ENCODE peak calls at places on chromosomes 11 and 22, in six cellular contexts. One of them, this sample, is unnamed.

GRCh38 chr11:129021295-129021694 is 78.6 kb upstream of the TP53AIP1 start:
- DNase-seq in fibroblast of lung: no peak
- DNase-seq in choroid plexus epithelial cell: peak
- DNase-seq in retinal pigment epithelial cell: no peak
- DNase-seq in hepatocyte: no peak
- DNase-seq in CD8-positive, alpha-beta T cell: no peak
- DNase-seq in this sample: peak

GRCh38 chr22:45101828-45102227 is 61.9 kb upstream of the NUP50 start:
- DNase-seq in fibroblast of lung: peak
- DNase-seq in choroid plexus epithelial cell: peak
- DNase-seq in retinal pigment epithelial cell: no peak
- DNase-seq in hepatocyte: peak
- DNase-seq in CD8-positive, alpha-beta T cell: no peak
- DNase-seq in this sample: peak

GRCh38 chr11:84290647-84291046 is 1004.5 kb upstream of the CCDC90B start:
- DNase-seq in fibroblast of lung: peak
- DNase-seq in choroid plexus epithelial cell: peak
- DNase-seq in retinal pigment epithelial cell: no peak
- DNase-seq in hepatocyte: no peak
- DNase-seq in CD8-positive, alpha-beta T cell: no peak
- DNase-seq in this sample: no peak

GRCh38 chr11:19460718-19461405 is 220.1 kb upstream of the E2F8 start:
- DNase-seq in fibroblast of lung: peak
- DNase-seq in choroid plexus epithelial cell: peak
- DNase-seq in retinal pigment epithelial cell: no peak
- DNase-seq in hepatocyte: no peak
- DNase-seq in CD8-positive, alpha-beta T cell: no peak
- DNase-seq in this sample: peak

GRCh38 chr11:728901-729491 is 18.3 kb upstream of the TALDO1 start:
- DNase-seq in fibroblast of lung: no peak
- DNase-seq in choroid plexus epithelial cell: no peak
- DNase-seq in retinal pigment epithelial cell: no peak
- DNase-seq in hepatocyte: no peak
- DNase-seq in CD8-positive, alpha-beta T cell: no peak
- DNase-seq in this sample: no peak

GRCh38 chr11:3147257-3147619 is 17.9 kb downstream of the OSBPL5 start:
- DNase-seq in fibroblast of lung: peak
- DNase-seq in choroid plexus epithelial cell: no peak
- DNase-seq in retinal pigment epithelial cell: no peak
- DNase-seq in hepatocyte: no peak
- DNase-seq in CD8-positive, alpha-beta T cell: no peak
- DNase-seq in this sample: peak

GRCh38 chr22:22201185-22201924 is 43.2 kb upstream of the VPREB1 start:
- DNase-seq in fibroblast of lung: peak
- DNase-seq in choroid plexus epithelial cell: peak
- DNase-seq in retinal pigment epithelial cell: no peak
- DNase-seq in hepatocyte: no peak
- DNase-seq in CD8-positive, alpha-beta T cell: peak
- DNase-seq in this sample: peak

GRCh38 chr11:19953909-19954308 is 206.4 kb downstream of the DBX1 start:
- DNase-seq in fibroblast of lung: peak
- DNase-seq in choroid plexus epithelial cell: peak
- DNase-seq in retinal pigment epithelial cell: peak
- DNase-seq in hepatocyte: peak
- DNase-seq in CD8-positive, alpha-beta T cell: no peak
- DNase-seq in this sample: peak

GRCh38 chr11:11584446-11584810 is 37.4 kb downstream of the GALNT18 start:
- DNase-seq in fibroblast of lung: peak
- DNase-seq in choroid plexus epithelial cell: peak
- DNase-seq in retinal pigment epithelial cell: no peak
- DNase-seq in hepatocyte: peak
- DNase-seq in CD8-positive, alpha-beta T cell: no peak
- DNase-seq in this sample: peak

GRCh38 chr11:126416542-126417090 is 61.1 kb downstream of the ST3GAL4 start:
- DNase-seq in fibroblast of lung: peak
- DNase-seq in choroid plexus epithelial cell: peak
- DNase-seq in retinal pigment epithelial cell: no peak
- DNase-seq in hepatocyte: peak
- DNase-seq in CD8-positive, alpha-beta T cell: peak
- DNase-seq in this sample: peak

GRCh38 chr11:44944853-44945235 is 5.8 kb downstream of the TP53I11 start:
- DNase-seq in fibroblast of lung: no peak
- DNase-seq in choroid plexus epithelial cell: no peak
- DNase-seq in retinal pigment epithelial cell: no peak
- DNase-seq in hepatocyte: no peak
- DNase-seq in CD8-positive, alpha-beta T cell: no peak
- DNase-seq in this sample: no peak

GRCh38 chr11:121198491-121198890 is 94.1 kb upstream of the SC5D start:
- DNase-seq in fibroblast of lung: no peak
- DNase-seq in choroid plexus epithelial cell: no peak
- DNase-seq in retinal pigment epithelial cell: no peak
- DNase-seq in hepatocyte: no peak
- DNase-seq in CD8-positive, alpha-beta T cell: no peak
- DNase-seq in this sample: no peak

GRCh38 chr11:130216221-130216550 is 56.6 kb downstream of the ST14 start:
- DNase-seq in fibroblast of lung: no peak
- DNase-seq in choroid plexus epithelial cell: no peak
- DNase-seq in retinal pigment epithelial cell: no peak
- DNase-seq in hepatocyte: no peak
- DNase-seq in CD8-positive, alpha-beta T cell: no peak
- DNase-seq in this sample: no peak

GRCh38 chr22:50706481-50707125 is 31.4 kb upstream of the ACR start:
- DNase-seq in fibroblast of lung: no peak
- DNase-seq in choroid plexus epithelial cell: no peak
- DNase-seq in retinal pigment epithelial cell: no peak
- DNase-seq in hepatocyte: no peak
- DNase-seq in CD8-positive, alpha-beta T cell: no peak
- DNase-seq in this sample: no peak

GRCh38 chr11:27263046-27263445 is 100.0 kb downstream of the CCDC34 start:
- DNase-seq in fibroblast of lung: no peak
- DNase-seq in choroid plexus epithelial cell: no peak
- DNase-seq in retinal pigment epithelial cell: no peak
- DNase-seq in hepatocyte: no peak
- DNase-seq in CD8-positive, alpha-beta T cell: no peak
- DNase-seq in this sample: no peak

GRCh38 chr11:69485337-69486041 is 4.0 kb downstream of the LINC01488 start:
- DNase-seq in fibroblast of lung: no peak
- DNase-seq in choroid plexus epithelial cell: no peak
- DNase-seq in retinal pigment epithelial cell: no peak
- DNase-seq in hepatocyte: no peak
- DNase-seq in CD8-positive, alpha-beta T cell: no peak
- DNase-seq in this sample: no peak

GRCh38 chr22:38313384-38313955 is 3.8 kb downstream of the CSNK1E start:
- DNase-seq in fibroblast of lung: peak
- DNase-seq in choroid plexus epithelial cell: peak
- DNase-seq in retinal pigment epithelial cell: peak
- DNase-seq in hepatocyte: peak
- DNase-seq in CD8-positive, alpha-beta T cell: no peak
- DNase-seq in this sample: peak

GRCh38 chr11:94826415-94826814 is 58.3 kb downstream of the AMOTL1 start:
- DNase-seq in fibroblast of lung: no peak
- DNase-seq in choroid plexus epithelial cell: no peak
- DNase-seq in retinal pigment epithelial cell: no peak
- DNase-seq in hepatocyte: no peak
- DNase-seq in CD8-positive, alpha-beta T cell: no peak
- DNase-seq in this sample: no peak

GRCh38 chr11:95739108-95739507 is 50.5 kb downstream of the FAM76B start:
- DNase-seq in fibroblast of lung: no peak
- DNase-seq in choroid plexus epithelial cell: no peak
- DNase-seq in retinal pigment epithelial cell: no peak
- DNase-seq in hepatocyte: no peak
- DNase-seq in CD8-positive, alpha-beta T cell: no peak
- DNase-seq in this sample: no peak

GRCh38 chr22:45537734-45538181 is 35.1 kb downstream of the FBLN1 start:
- DNase-seq in fibroblast of lung: peak
- DNase-seq in choroid plexus epithelial cell: peak
- DNase-seq in retinal pigment epithelial cell: no peak
- DNase-seq in hepatocyte: peak
- DNase-seq in CD8-positive, alpha-beta T cell: no peak
- DNase-seq in this sample: peak

GRCh38 chr22:38489561-38490133 is 16.5 kb downstream of the DDX17 start:
- DNase-seq in fibroblast of lung: no peak
- DNase-seq in choroid plexus epithelial cell: peak
- DNase-seq in retinal pigment epithelial cell: no peak
- DNase-seq in hepatocyte: no peak
- DNase-seq in CD8-positive, alpha-beta T cell: no peak
- DNase-seq in this sample: no peak

GRCh38 chr11:110728476-110728875 is 16.2 kb upstream of the ARHGAP20 start:
- DNase-seq in fibroblast of lung: no peak
- DNase-seq in choroid plexus epithelial cell: no peak
- DNase-seq in retinal pigment epithelial cell: no peak
- DNase-seq in hepatocyte: no peak
- DNase-seq in CD8-positive, alpha-beta T cell: no peak
- DNase-seq in this sample: peak

GRCh38 chr11:122202951-122203456 is 87.0 kb upstream of the BLID start:
- DNase-seq in fibroblast of lung: peak
- DNase-seq in choroid plexus epithelial cell: peak
- DNase-seq in retinal pigment epithelial cell: no peak
- DNase-seq in hepatocyte: peak
- DNase-seq in CD8-positive, alpha-beta T cell: no peak
- DNase-seq in this sample: peak

GRCh38 chr11:125020342-125020741 is 42.8 kb upstream of the SLC37A2 start:
- DNase-seq in fibroblast of lung: no peak
- DNase-seq in choroid plexus epithelial cell: no peak
- DNase-seq in retinal pigment epithelial cell: no peak
- DNase-seq in hepatocyte: no peak
- DNase-seq in CD8-positive, alpha-beta T cell: no peak
- DNase-seq in this sample: no peak

GRCh38 chr11:82930229-82930628 is 28.7 kb downstream of the DDIAS start:
- DNase-seq in fibroblast of lung: no peak
- DNase-seq in choroid plexus epithelial cell: no peak
- DNase-seq in retinal pigment epithelial cell: no peak
- DNase-seq in hepatocyte: no peak
- DNase-seq in CD8-positive, alpha-beta T cell: no peak
- DNase-seq in this sample: no peak
- H3K4me3 ChIP-seq in fibroblast of lung: no peak
- H3K4me3 ChIP-seq in choroid plexus epithelial cell: no peak
- H3K4me3 ChIP-seq in retinal pigment epithelial cell: no peak
- H3K4me3 ChIP-seq in hepatocyte: no peak
- H3K4me3 ChIP-seq in CD8-positive, alpha-beta T cell: no peak
- H3K4me3 ChIP-seq in this sample: no peak

DNA sequence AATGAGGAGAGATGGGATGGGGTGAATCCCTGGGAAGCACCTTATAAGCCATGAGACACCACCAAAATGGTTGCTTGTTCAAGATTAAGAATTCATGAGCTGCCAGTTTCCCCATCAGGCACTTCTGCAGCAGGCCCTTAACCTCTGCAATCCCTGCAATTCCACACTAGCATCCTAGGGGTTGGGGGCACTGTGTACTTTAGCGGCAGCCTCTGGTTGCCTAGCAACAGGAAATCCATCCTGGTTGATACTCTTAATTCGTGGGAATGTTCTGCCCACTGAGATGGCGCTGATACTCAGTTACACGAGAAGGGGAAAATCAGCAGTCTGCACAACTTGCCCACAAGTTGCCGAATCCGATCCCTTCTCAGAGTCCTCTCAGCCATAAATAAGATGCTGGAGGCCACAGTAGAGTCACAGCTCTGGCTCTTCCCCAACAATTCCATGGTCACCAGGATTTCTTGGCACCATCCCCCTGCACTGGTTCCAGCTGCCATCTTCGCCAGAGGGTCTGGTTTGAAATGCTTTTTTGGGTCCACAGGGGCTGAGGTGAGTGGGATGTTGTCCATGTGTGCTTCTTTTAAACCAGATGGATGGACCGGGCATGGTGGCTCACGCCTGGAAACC is 57.6 kb upstream of the CRYBB3 start:
- DNase-seq in fibroblast of lung: no peak
- DNase-seq in choroid plexus epithelial cell: no peak
- DNase-seq in retinal pigment epithelial cell: peak
- DNase-seq in hepatocyte: no peak
- DNase-seq in CD8-positive, alpha-beta T cell: no peak
- DNase-seq in this sample: no peak
- TF ChIP-seq CTCF in fibroblast of lung: no peak
- TF ChIP-seq CTCF in choroid plexus epithelial cell: no peak
- TF ChIP-seq CTCF in retinal pigment epithelial cell: no peak
- TF ChIP-seq CTCF in hepatocyte: no peak
- TF ChIP-seq CTCF in CD8-positive, alpha-beta T cell: no peak
- TF ChIP-seq CTCF in this sample: no peak

DNA sequence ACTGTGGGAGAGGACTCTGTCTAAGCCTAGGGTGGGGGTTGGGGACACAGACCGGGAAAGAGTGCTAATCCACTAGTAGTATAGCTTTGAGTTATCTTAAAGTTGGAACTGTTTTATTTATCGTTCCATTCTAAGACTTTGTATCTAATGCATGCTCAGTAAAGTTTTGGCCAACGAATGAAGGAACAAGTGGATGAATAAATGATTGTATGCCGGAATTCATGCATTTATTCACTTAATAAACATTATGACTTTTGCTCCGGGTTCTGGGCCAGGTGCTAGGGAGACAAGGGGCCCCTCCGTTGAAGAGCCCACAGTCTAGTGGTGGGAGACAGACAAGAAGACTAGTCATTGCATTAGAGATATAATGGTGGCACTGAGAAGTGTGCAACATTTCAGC is 645 bp downstream of the RNF121 start:
- DNase-seq in fibroblast of lung: no peak
- DNase-seq in choroid plexus epithelial cell: no peak
- DNase-seq in retinal pigment epithelial cell: no peak
- DNase-seq in hepatocyte: no peak
- DNase-seq in CD8-positive, alpha-beta T cell: no peak
- DNase-seq in this sample: no peak
- H3K4me3 ChIP-seq in fibroblast of lung: peak
- H3K4me3 ChIP-seq in choroid plexus epithelial cell: peak
- H3K4me3 ChIP-seq in retinal pigment epithelial cell: peak
- H3K4me3 ChIP-seq in hepatocyte: peak
- H3K4me3 ChIP-seq in CD8-positive, alpha-beta T cell: peak
- H3K4me3 ChIP-seq in this sample: peak

GRCh38 chr11:65468874-65469333 is 29.9 kb upstream of the MALAT1 start:
- DNase-seq in fibroblast of lung: no peak
- DNase-seq in choroid plexus epithelial cell: peak
- DNase-seq in retinal pigment epithelial cell: no peak
- DNase-seq in hepatocyte: peak
- DNase-seq in CD8-positive, alpha-beta T cell: no peak
- DNase-seq in this sample: peak

GRCh38 chr11:65476632-65477270 is 22.1 kb upstream of the MALAT1 start:
- DNase-seq in fibroblast of lung: peak
- DNase-seq in choroid plexus epithelial cell: no peak
- DNase-seq in retinal pigment epithelial cell: no peak
- DNase-seq in hepatocyte: peak
- DNase-seq in CD8-positive, alpha-beta T cell: no peak
- DNase-seq in this sample: no peak

GRCh38 chr11:65473275-65473860 is 25.5 kb upstream of the MALAT1 start:
- DNase-seq in fibroblast of lung: no peak
- DNase-seq in choroid plexus epithelial cell: peak
- DNase-seq in retinal pigment epithelial cell: no peak
- DNase-seq in hepatocyte: no peak
- DNase-seq in CD8-positive, alpha-beta T cell: no peak
- DNase-seq in this sample: no peak

GRCh38 chr11:65470433-65470832 is 28.4 kb upstream of the MALAT1 start:
- DNase-seq in fibroblast of lung: no peak
- DNase-seq in choroid plexus epithelial cell: no peak
- DNase-seq in retinal pigment epithelial cell: no peak
- DNase-seq in hepatocyte: no peak
- DNase-seq in CD8-positive, alpha-beta T cell: no peak
- DNase-seq in this sample: no peak

GRCh38 chr11:65471410-65471762 is 27.5 kb upstream of the MALAT1 start:
- DNase-seq in fibroblast of lung: peak
- DNase-seq in choroid plexus epithelial cell: peak
- DNase-seq in retinal pigment epithelial cell: peak
- DNase-seq in hepatocyte: peak
- DNase-seq in CD8-positive, alpha-beta T cell: no peak
- DNase-seq in this sample: peak
- TF ChIP-seq CTCF in fibroblast of lung: peak
- TF ChIP-seq CTCF in choroid plexus epithelial cell: peak
- TF ChIP-seq CTCF in retinal pigment epithelial cell: peak
- TF ChIP-seq CTCF in hepatocyte: peak
- TF ChIP-seq CTCF in CD8-positive, alpha-beta T cell: no peak
- TF ChIP-seq CTCF in this sample: peak

This sample was measured in cardiac fibroblast.